ENCODE peak calls at places on chromosomes 16 and 17, in six cellular contexts. E, I, Q, D, U and R are unnamed samples. For H3K36me3, the result is how much of the 10 kb centered on the place peaks cover.

GRCh38 chr16:8736123-8736680 is 61.2 kb downstream of the TMEM186 start:
- DNase-seq in D (no peak), E (no peak), Q (no peak), I (no peak), U (peak), R (no peak)

GRCh38 chr17:55601874-55602364 is 90.7 kb upstream of the SMIM36 start:
- DNase-seq in E (peak), U (peak), D (no peak), I (no peak), Q (no peak), R (no peak)

GRCh38 chr17:12320286-12320685 is 299.6 kb downstream of the MAP2K4 start:
- DNase-seq in D (no peak), E (no peak), U (no peak), I (no peak), Q (no peak), R (peak)

GRCh38 chr17:40301315-40301714 is 7.7 kb upstream of the RARA start:
- DNase-seq in U (peak), D (no peak), Q (peak), I (no peak), E (no peak), R (no peak)

GRCh38 chr17:48995871-48996695 is 1.1 kb upstream of the IGF2BP1 start:
- DNase-seq in U (peak), Q (no peak), D (no peak), E (no peak), I (no peak), R (peak)

GRCh38 chr16:75361936-75362335 is 71.4 kb downstream of the CFDP1 start:
- DNase-seq in I (no peak), E (no peak), U (no peak), Q (no peak), D (no peak), R (no peak)

GRCh38 chr17:81557276-81558114 is 5.3 kb upstream of the FAAP100 start:
- DNase-seq in U (no peak), E (no peak), D (no peak), Q (no peak), I (no peak), R (no peak)

GRCh38 chr16:65070831-65071230 is 51.0 kb downstream of the CDH11 start:
- DNase-seq in Q (peak), U (peak), D (no peak), E (peak), I (no peak), R (peak)

GRCh38 chr16:19136549-19137196 is 22.9 kb downstream of the ITPRIPL2 start:
- DNase-seq in D (no peak), Q (no peak), U (no peak), I (no peak), E (peak), R (peak)

GRCh38 chr17:55089955-55090573 is 121.5 kb downstream of the STXBP4 start:
- DNase-seq in U (peak), Q (no peak), D (no peak), E (no peak), I (peak), R (no peak)

GRCh38 chr17:43908111-43908721 is 880 bp upstream of the MPP2 start:
- DNase-seq in I (no peak), E (no peak), Q (peak), D (peak), U (peak), R (no peak)

GRCh38 chr17:82668631-82669099 is 20.4 kb upstream of the WDR45B start:
- DNase-seq in Q (peak), E (peak), U (peak), I (no peak), D (peak), R (peak)

GRCh38 chr16:29656688-29657523 is 6.1 kb upstream of the SPN start:
- DNase-seq in Q (no peak), I (no peak), E (no peak), U (peak), D (no peak), R (no peak)

GRCh38 chr16:83420206-83420760 is 387.5 kb upstream of the HSBP1 start:
- DNase-seq in E (peak), D (no peak), U (no peak), I (no peak), Q (no peak), R (no peak)

GRCh38 chr16:65884018-65884417 is 482.5 kb upstream of the CDH5 start:
- DNase-seq in D (no peak), E (peak), U (no peak), I (no peak), Q (no peak), R (peak)

GRCh38 chr16:12147681-12148479 is 171.3 kb downstream of the SNX29 start:
- DNase-seq in I (no peak), U (peak), Q (no peak), E (no peak), D (peak), R (no peak)

GRCh38 chr17:7041607-7042506 is 2.0 kb downstream of the SLC16A11 start:
- DNase-seq in I (no peak), Q (no peak), E (no peak), U (peak), D (no peak), R (no peak)

GRCh38 chr16:48121276-48121675 is 34.5 kb downstream of the ABCC12 start:
- DNase-seq in Q (no peak), D (no peak), E (no peak), I (no peak), U (no peak), R (no peak)

GRCh38 chr17:28728364-28729200 is at the start of gene NEK8:
- DNase-seq in Q (peak), E (peak), U (peak), I (peak), D (peak), R (peak)

GRCh38 chr16:48904333-48904732 is 294.4 kb upstream of the N4BP1 start:
- DNase-seq in I (no peak), E (no peak), U (no peak), D (no peak), Q (no peak), R (no peak)

GRCh38 chr16:30748634-30749445 is 615 bp downstream of the PHKG2 start:
- DNase-seq in U (peak), I (peak), D (no peak), E (peak), Q (no peak), R (peak)

GRCh38 chr17:51046527-51047384 is 73.9 kb downstream of the SPAG9 start:
- DNase-seq in D (no peak), Q (peak), U (peak), E (peak), I (no peak), R (peak)

GRCh38 chr17:42484304-42484703 is 25.6 kb downstream of the ATP6V0A1 start:
- DNase-seq in D (peak), U (no peak), I (peak), E (no peak), Q (peak), R (no peak)

GRCh38 chr17:9465216-9465921 is 110.3 kb downstream of the STX8 start:
- DNase-seq in I (no peak), Q (no peak), E (no peak), D (no peak), U (no peak), R (no peak)

GRCh38 chr16:31367875-31368274 is 12.9 kb downstream of the ITGAX start:
- DNase-seq in Q (no peak), D (no peak), I (no peak), U (no peak), E (no peak), R (no peak)

GRCh38 chr16:4679156-4679853 is 14.1 kb upstream of the NUDT16L1 start:
- DNase-seq in I (no peak), Q (peak), U (peak), D (no peak), E (no peak), R (no peak)

GRCh38 chr16:12062343-12063003 is 85.9 kb downstream of the SNX29 start:
- DNase-seq in U (no peak), E (peak), Q (peak), D (no peak), I (no peak), R (peak)

GRCh38 chr17:49029841-49030240 is 32.7 kb downstream of the IGF2BP1 start:
- DNase-seq in E (no peak), Q (no peak), I (no peak), U (no peak), D (no peak), R (no peak)

GRCh38 chr16:23879735-23880373 is 44.1 kb downstream of the PRKCB start:
- DNase-seq in U (no peak), I (no peak), D (no peak), E (no peak), Q (no peak), R (no peak)

GRCh38 chr16:72554935-72555334 is 383.0 kb upstream of the PMFBP1 start:
- DNase-seq in I (no peak), Q (no peak), E (peak), D (no peak), U (no peak), R (peak)

GRCh38 chr17:76467366-76467765 is at the start of gene AANAT:
- DNase-seq in U (no peak), Q (no peak), E (no peak), I (no peak), D (no peak), R (no peak)

GRCh38 chr16:57635266-57636097 is 7.1 kb downstream of the ADGRG1 start:
- DNase-seq in Q (no peak), U (no peak), E (no peak), D (no peak), I (no peak), R (no peak)

GRCh38 chr16:81451753-81452680 is 7.4 kb downstream of the CMIP start:
- DNase-seq in E (no peak), Q (no peak), D (peak), U (peak), I (no peak), R (no peak)

GRCh38 chr17:45223541-45224528 is 2.1 kb downstream of the FMNL1 start:
- DNase-seq in U (no peak), D (peak), E (no peak), Q (no peak), I (peak), R (no peak)

GRCh38 chr16:76819517-76819916 is 371.5 kb upstream of the MON1B start:
- DNase-seq in E (no peak), D (no peak), I (no peak), U (no peak), Q (no peak), R (no peak)

GRCh38 chr16:85113168-85113733 is 979 bp upstream of the CIBAR2 start:
- DNase-seq in D (no peak), Q (no peak), U (peak), E (no peak), I (no peak), R (no peak)
- H3K36me3 ChIP-seq in D (under half), Q (under half), U (under half), E (under half), I (under half), R (under half)

DNA sequence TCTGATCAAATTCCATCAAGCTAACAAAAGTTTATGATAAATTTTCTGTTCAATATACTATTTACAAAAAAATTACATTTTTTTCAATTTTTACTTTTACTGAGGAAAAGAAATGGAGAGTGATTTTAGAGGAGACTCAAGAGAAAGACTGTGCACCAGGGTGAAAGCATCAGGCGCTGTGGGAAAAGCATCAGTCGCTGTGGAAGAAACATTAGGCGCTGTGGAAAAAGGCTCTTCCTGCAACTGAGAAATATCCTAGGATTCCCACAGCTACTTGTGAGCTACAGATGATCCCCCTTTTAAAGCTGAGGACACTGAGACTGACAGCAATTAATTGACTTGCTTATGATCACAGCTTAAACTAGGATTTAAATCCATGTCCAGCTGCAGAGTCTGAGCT is 4.9 kb downstream of the ANKFY1 start:
- DNase-seq in E (no peak), I (no peak), U (peak), Q (no peak), D (no peak), R (no peak)
- H3K36me3 ChIP-seq in E (under half), I (under half), U (under half), Q (under half), D (under half), R (under half)

GRCh38 chr16:28139530-28139929 is 72.2 kb downstream of the XPO6 start:
- DNase-seq in D (peak), Q (no peak), U (no peak), E (no peak), I (no peak), R (no peak)
- H3K36me3 ChIP-seq in D (under half), Q (under half), U (half or more), E (under half), I (under half), R (half or more)

GRCh38 chr16:16141784-16142396 is 81.4 kb downstream of the ABCC6 start:
- DNase-seq in Q (no peak), I (no peak), E (no peak), D (no peak), U (no peak), R (no peak)
- H3K36me3 ChIP-seq in Q (under half), I (half or more), E (under half), D (under half), U (under half), R (half or more)